ENCODE peak calls at places on chromosomes 5 and 9, in four cellular contexts. M is effector memory CD4-positive, alpha-beta T cell; W is neuronal stem cell; V is stomach. E is an unnamed sample. For H3K36me3, the result is how much of the 10 kb centered on the place peaks cover.

GRCh38 chr5:74865799-74866652 is at the start of gene FAM169A:
- DNase-seq in M (peak), W (peak), V (peak), E (peak)

GRCh38 chr9:78985084-78985738 is 586.6 kb upstream of the TLE4 start:
- DNase-seq in M (no peak), W (no peak), V (no peak), E (no peak)

GRCh38 chr9:137176302-137177182 is 4.7 kb upstream of the TMEM210 start:
- DNase-seq in M (no peak), W (no peak), V (peak), E (no peak)

GRCh38 chr5:52705720-52706119 is 82.0 kb upstream of the ITGA1 start:
- DNase-seq in M (no peak), W (no peak), V (no peak), E (no peak)

GRCh38 chr5:173753307-173754168 is 134.6 kb upstream of the CPEB4 start:
- DNase-seq in M (no peak), W (peak), V (no peak), E (no peak)

GRCh38 chr5:123594434-123594833 is 82.5 kb downstream of the CSNK1G3 start:
- DNase-seq in M (no peak), W (no peak), V (no peak), E (no peak)

GRCh38 chr9:134618823-134619454 is 22.7 kb upstream of the COL5A1 start:
- DNase-seq in M (no peak), W (no peak), V (no peak), E (no peak)

GRCh38 chr5:1293997-1294838 is 650 bp downstream of the TERT start:
- DNase-seq in M (no peak), W (no peak), V (peak), E (no peak)

GRCh38 chr5:159106569-159107282 is 7.0 kb upstream of the EBF1 start:
- DNase-seq in M (peak), W (peak), V (peak), E (peak)

GRCh38 chr9:111037744-111038335 is 430 bp downstream of the LPAR1 start:
- DNase-seq in M (no peak), W (peak), V (peak), E (peak)

GRCh38 chr5:178642351-178642909 is 15.6 kb upstream of the CLK4 start:
- DNase-seq in M (no peak), W (no peak), V (no peak), E (no peak)

GRCh38 chr5:74034738-74035137 is 408.7 kb downstream of the ARHGEF28 start:
- DNase-seq in M (no peak), W (no peak), V (no peak), E (no peak)

GRCh38 chr9:128702949-128703615 is 779 bp downstream of the PKN3 start:
- DNase-seq in M (no peak), W (peak), V (no peak), E (peak)

GRCh38 chr5:81760521-81760920 is 9.6 kb upstream of the SSBP2 start:
- DNase-seq in M (no peak), W (no peak), V (no peak), E (no peak)

GRCh38 chr5:169934990-169935389 is 45.3 kb downstream of the INSYN2B start:
- DNase-seq in M (no peak), W (no peak), V (no peak), E (no peak)

GRCh38 chr5:122313001-122313402 is 965 bp downstream of the SNCAIP start:
- DNase-seq in M (no peak), W (peak), V (no peak), E (no peak)

GRCh38 chr5:132426525-132427138 is 57.1 kb downstream of the SLC22A5 start:
- DNase-seq in M (peak), W (no peak), V (peak), E (peak)

GRCh38 chr5:44002381-44002901 is 386.8 kb downstream of the FGF10 start:
- DNase-seq in M (no peak), W (no peak), V (peak), E (no peak)

GRCh38 chr9:95297760-95298159 is 19.7 kb downstream of the FANCC start:
- DNase-seq in M (no peak), W (no peak), V (no peak), E (no peak)

GRCh38 chr9:14322211-14323082 is 8.5 kb upstream of the NFIB start:
- DNase-seq in M (peak), W (peak), V (peak), E (peak)

GRCh38 chr9:90556897-90557296 is 85.7 kb downstream of the DIRAS2 start:
- DNase-seq in M (no peak), W (no peak), V (no peak), E (no peak)

GRCh38 chr9:37036237-37037136 is 2.4 kb upstream of the PAX5 start:
- DNase-seq in M (peak), W (no peak), V (peak), E (peak)

DNA sequence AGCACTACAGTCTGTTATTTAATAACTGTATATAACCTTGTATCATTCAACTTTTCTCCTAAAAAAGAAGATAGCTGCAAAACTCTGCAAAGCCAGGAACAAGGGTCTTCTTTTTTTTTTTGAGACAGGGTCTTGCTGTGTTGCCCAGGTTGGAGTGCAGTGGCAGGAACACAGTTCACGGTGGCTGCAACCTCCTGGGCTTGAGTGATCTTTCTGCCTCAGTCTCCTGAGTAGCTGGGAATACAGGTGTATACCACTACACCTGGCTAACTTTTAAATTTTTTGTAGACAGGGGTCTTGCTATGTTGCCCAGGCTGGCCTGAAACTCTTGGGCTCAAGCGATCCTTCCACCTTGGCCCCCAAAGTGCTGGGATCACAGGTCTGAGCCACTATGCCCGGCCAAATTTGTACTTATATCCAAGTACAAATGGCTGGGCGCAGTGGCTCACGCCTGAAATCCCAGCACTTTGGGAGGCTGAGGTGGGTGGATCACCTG is 19.2 kb downstream of the RIOK2 start:
- DNase-seq in M (no peak), W (no peak), V (no peak), E (no peak)
- H3K36me3 ChIP-seq in M (under half), W (half or more), V (under half), E (under half)

GRCh38 chr5:139958749-139959148 is 84.3 kb downstream of the NRG2 start:
- DNase-seq in M (no peak), W (no peak), V (no peak), E (no peak)
- H3K36me3 ChIP-seq in M (under half), W (under half), V (under half), E (under half)

GRCh38 chr5:32168460-32169033 is 5.6 kb downstream of the GOLPH3 start:
- DNase-seq in M (no peak), W (no peak), V (no peak), E (no peak)
- H3K36me3 ChIP-seq in M (under half), W (half or more), V (under half), E (under half)

GRCh38 chr5:69510694-69511093 is 18.1 kb downstream of the OCLN start:
- DNase-seq in M (no peak), W (no peak), V (no peak), E (no peak)

GRCh38 chr5:69504036-69504435 is 11.4 kb downstream of the OCLN start:
- DNase-seq in M (no peak), W (no peak), V (no peak), E (no peak)

GRCh38 chr5:69512740-69513260 is 20.2 kb downstream of the OCLN start:
- DNase-seq in M (no peak), W (no peak), V (no peak), E (no peak)

GRCh38 chr5:69505306-69505705 is 12.7 kb downstream of the OCLN start:
- DNase-seq in M (no peak), W (no peak), V (no peak), E (no peak)

GRCh38 chr5:69509212-69509611 is 16.6 kb downstream of the OCLN start:
- DNase-seq in M (no peak), W (no peak), V (no peak), E (no peak)
- H3K36me3 ChIP-seq in M (under half), W (under half), V (under half), E (under half)

GRCh38 chr9:99235069-99235468 is 13.0 kb downstream of the SEC61B start:
- DNase-seq in M (no peak), W (no peak), V (no peak), E (no peak)

GRCh38 chr9:99237356-99237755 is 15.3 kb downstream of the SEC61B start:
- DNase-seq in M (no peak), W (no peak), V (no peak), E (no peak)

GRCh38 chr9:99231708-99232107 is 9.6 kb downstream of the SEC61B start:
- DNase-seq in M (no peak), W (no peak), V (no peak), E (no peak)

GRCh38 chr9:99235874-99236627 is 14.0 kb downstream of the SEC61B start:
- DNase-seq in M (no peak), W (no peak), V (no peak), E (no peak)

DNA sequence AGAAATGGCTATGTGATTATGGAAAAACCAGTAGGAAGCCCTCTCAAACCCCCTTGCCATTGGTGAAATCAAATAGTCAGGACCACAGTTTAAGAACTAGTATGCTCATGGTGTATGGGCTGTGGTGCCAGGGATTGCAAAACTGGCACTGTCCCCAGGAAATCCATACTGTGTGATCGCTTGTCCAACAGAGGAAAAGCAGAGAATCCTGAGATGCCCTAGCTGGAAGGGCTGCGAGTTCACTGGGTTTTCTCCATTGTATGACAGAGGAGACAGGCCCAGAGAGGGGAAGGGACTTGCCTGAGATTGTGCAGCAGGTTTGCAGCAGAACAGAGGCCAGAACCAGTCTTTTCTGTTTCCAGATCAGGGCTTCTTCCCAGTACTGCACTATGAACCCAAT is 12.5 kb downstream of the SEC61B start:
- DNase-seq in M (no peak), W (no peak), V (no peak), E (no peak)
- H3K36me3 ChIP-seq in M (under half), W (under half), V (under half), E (under half)

GRCh38 chr9:35076848-35077247 is 2.9 kb downstream of the FANCG start:
- DNase-seq in M (no peak), W (no peak), V (no peak), E (no peak)

GRCh38 chr9:35074141-35074540 is 1.7 kb upstream of the VCP start:
- DNase-seq in M (no peak), W (no peak), V (no peak), E (no peak)

GRCh38 chr9:35074791-35075190 is 2.4 kb upstream of the VCP start:
- DNase-seq in M (no peak), W (no peak), V (no peak), E (no peak)

GRCh38 chr9:35073276-35073607 is 817 bp upstream of the VCP start:
- DNase-seq in M (no peak), W (no peak), V (no peak), E (no peak)

DNA sequence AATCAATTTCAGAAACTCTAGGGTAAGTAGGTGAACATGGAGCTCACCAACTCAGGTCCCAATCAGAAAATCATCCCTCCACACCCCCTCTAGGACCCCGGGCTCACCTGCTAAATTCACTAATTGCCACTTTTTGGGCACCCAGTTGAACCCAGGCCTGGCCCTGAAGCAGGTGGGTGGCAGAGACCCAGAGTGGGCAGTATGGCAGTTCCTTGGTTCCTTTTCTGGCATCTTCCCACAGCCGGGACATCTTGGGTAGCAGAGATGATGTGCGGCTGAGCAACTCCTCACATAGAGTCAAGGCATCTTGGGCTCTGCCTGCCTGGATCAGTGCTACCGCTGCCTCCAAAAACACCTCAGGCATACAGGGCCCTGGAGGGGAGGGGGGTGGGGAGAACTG is 2.9 kb upstream of the VCP start:
- DNase-seq in M (no peak), W (no peak), V (no peak), E (no peak)
- H3K36me3 ChIP-seq in M (under half), W (half or more), V (under half), E (under half)

GRCh38 chr5:134554319-134555222 is 29.1 kb downstream of the JADE2 start:
- DNase-seq in M (peak), W (no peak), V (peak), E (no peak)

GRCh38 chr5:134550271-134551214 is 25.1 kb downstream of the JADE2 start:
- DNase-seq in M (no peak), W (no peak), V (peak), E (no peak)

GRCh38 chr5:134553816-134554215 is 28.3 kb downstream of the JADE2 start:
- DNase-seq in M (no peak), W (no peak), V (no peak), E (no peak)

GRCh38 chr5:134551891-134552290 is 26.4 kb downstream of the JADE2 start:
- DNase-seq in M (no peak), W (no peak), V (no peak), E (no peak)

GRCh38 chr5:134552301-134552700 is 26.8 kb downstream of the JADE2 start:
- DNase-seq in M (no peak), W (no peak), V (peak), E (no peak)
- H3K36me3 ChIP-seq in M (under half), W (under half), V (under half), E (under half)

E was measured in mucosa of descending colon.